ENCODE peak calls at places on chromosomes 6 and 20, in six cellular contexts. L, O, I, R, M and Q are unnamed samples.

GRCh38 chr6:7758456-7758855 is 32.6 kb downstream of the BMP6 start:
- DNase-seq in L (peak; percentile 90), O (no peak), I (peak; percentile 36), R (peak; percentile 61), M (no peak), Q (no peak)

GRCh38 chr6:11775791-11776409 is 2.7 kb downstream of the ADTRP start:
- DNase-seq in L (no peak), O (no peak), I (no peak), R (no peak), M (no peak), Q (no peak)

GRCh38 chr6:41464481-41464880 is 81.7 kb upstream of the FOXP4 start:
- DNase-seq in L (peak; percentile 54), O (no peak), I (no peak), R (no peak), M (no peak), Q (no peak)

GRCh38 chr6:69835414-69836179 is 30.8 kb upstream of the COL19A1 start:
- DNase-seq in L (peak; percentile 91), O (peak; percentile 57), I (no peak), R (no peak), M (peak; percentile 28), Q (peak; percentile 24)

GRCh38 chr6:116370717-116371383 is at the start of gene DSE:
- DNase-seq in L (peak; percentile 86), O (peak; percentile 55), I (peak; percentile 87), R (peak; percentile 91), M (peak; percentile 65), Q (peak; percentile 65)

GRCh38 chr20:55004044-55004443 is 528.7 kb downstream of the DOK5 start:
- DNase-seq in L (no peak), O (no peak), I (no peak), R (no peak), M (no peak), Q (no peak)

GRCh38 chr20:13995841-13996240 is 525 bp downstream of the MACROD2 start:
- DNase-seq in L (no peak), O (peak; percentile 51), I (peak; percentile 40), R (peak; percentile 64), M (peak; percentile 43), Q (peak; percentile 3)

GRCh38 chr20:64063389-64064144 is 569 bp downstream of the TCEA2 start:
- DNase-seq in L (no peak), O (no peak), I (no peak), R (no peak), M (no peak), Q (peak; percentile 63)

GRCh38 chr6:36717871-36718540 is 20.4 kb downstream of the RAB44 start:
- DNase-seq in L (no peak), O (no peak), I (no peak), R (peak; percentile 35), M (no peak), Q (no peak)

GRCh38 chr20:44748005-44748370 is 2.3 kb downstream of the KCNK15 start:
- DNase-seq in L (peak; percentile 22), O (no peak), I (no peak), R (peak; percentile 19), M (no peak), Q (no peak)
- TF ChIP-seq CTCF in L (no peak), O (no peak), I (no peak), R (no peak), M (no peak), Q (no peak)

GRCh38 chr6:121356575-121356974 is 22.3 kb upstream of the TBC1D32 start:
- DNase-seq in L (no peak), O (no peak), I (no peak), R (no peak), M (no peak), Q (no peak)
- TF ChIP-seq CTCF in L (peak; percentile 5), O (no peak), I (no peak), R (no peak), M (peak; percentile 34), Q (no peak)

DNA sequence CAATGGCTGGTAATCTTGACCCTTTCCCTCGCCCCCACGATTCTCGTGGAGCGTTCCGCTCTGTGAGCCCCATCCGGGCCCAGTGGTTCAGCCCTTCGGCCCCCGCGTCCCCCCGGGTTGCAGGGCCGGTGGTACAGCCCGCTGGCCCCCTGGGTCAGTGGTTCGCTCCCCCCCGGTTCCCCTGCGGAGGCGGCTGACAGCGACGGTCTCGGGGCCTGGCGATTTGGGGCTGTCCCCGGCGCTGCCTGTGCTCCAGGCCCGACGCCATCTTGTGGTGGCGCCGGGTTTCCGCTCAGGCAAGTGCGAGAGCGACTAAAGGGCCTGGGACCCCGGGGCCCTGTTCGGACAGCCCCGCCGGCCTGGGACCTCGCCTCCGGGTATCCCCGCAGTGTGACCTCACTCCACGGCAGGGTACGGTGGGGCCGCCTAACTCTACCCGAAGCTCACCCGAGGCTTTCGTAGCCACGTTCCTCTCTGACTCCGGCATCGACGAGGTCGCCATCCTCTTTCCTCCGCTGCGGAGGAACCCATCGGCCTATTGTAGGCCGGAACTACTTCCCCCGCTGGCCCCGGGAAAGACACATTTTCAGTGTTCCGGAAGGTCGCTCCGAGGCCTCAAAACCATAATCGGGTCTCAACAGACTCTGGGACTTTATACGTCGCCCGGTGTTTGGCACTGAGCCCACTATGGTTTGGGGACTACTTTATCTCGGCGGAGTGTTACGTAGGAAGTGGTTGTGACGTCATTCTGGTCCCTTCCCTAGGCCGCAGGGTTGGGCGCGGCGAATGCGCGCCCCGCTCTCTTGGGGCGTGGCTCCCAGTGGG is at the start of gene ZNF335:
- DNase-seq in L (peak; percentile 99), O (peak; percentile 98), I (peak; percentile 97), R (peak; percentile 99), M (peak; percentile 94), Q (peak; percentile 95)
- TF ChIP-seq CTCF in L (peak; percentile 19), O (no peak), I (peak; percentile 44), R (peak; percentile 49), M (peak; percentile 61), Q (no peak)

GRCh38 chr20:18030020-18030419 is 27.7 kb downstream of the OVOL2 start:
- DNase-seq in L (no peak), O (no peak), I (no peak), R (no peak), M (no peak), Q (no peak)

GRCh38 chr20:18031888-18032509 is 25.7 kb downstream of the OVOL2 start:
- DNase-seq in L (no peak), O (no peak), I (no peak), R (no peak), M (no peak), Q (no peak)

GRCh38 chr20:18034039-18034438 is 23.7 kb downstream of the OVOL2 start:
- DNase-seq in L (no peak), O (no peak), I (no peak), R (no peak), M (no peak), Q (no peak)

GRCh38 chr20:18031050-18031449 is 26.7 kb downstream of the OVOL2 start:
- DNase-seq in L (no peak), O (no peak), I (no peak), R (no peak), M (no peak), Q (no peak)

GRCh38 chr20:18032977-18033892 is 24.5 kb downstream of the OVOL2 start:
- DNase-seq in L (no peak), O (no peak), I (no peak), R (no peak), M (no peak), Q (no peak)
- TF ChIP-seq CTCF in L (no peak), O (no peak), I (no peak), R (no peak), M (peak; percentile 35), Q (no peak)

GRCh38 chr6:106300020-106300772 is 25.4 kb downstream of the ATG5 start:
- DNase-seq in L (no peak), O (no peak), I (no peak), R (no peak), M (no peak), Q (no peak)

DNA sequence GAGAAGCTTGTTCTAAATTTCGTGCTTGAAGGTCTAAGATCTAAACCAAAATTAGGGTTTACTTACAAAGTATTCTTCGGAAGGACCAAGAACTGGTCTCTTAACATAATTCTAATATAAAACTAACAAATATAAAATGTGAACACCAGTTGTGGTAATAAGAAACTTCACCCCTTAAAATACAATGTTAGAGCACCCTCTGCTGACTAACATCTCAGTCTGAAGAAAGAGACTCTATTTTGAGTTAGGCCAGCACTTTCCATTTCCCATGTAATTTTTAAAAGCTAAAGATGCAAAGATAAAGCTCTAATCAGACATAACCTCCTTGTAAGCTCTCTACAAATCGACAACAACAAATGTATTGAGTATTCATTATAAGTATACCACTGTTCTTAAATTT is 24.6 kb downstream of the ATG5 start:
- DNase-seq in L (peak; percentile 74), O (peak; percentile 50), I (no peak), R (no peak), M (no peak), Q (no peak)
- TF ChIP-seq CTCF in L (peak; percentile 46), O (peak; percentile 56), I (peak; percentile 50), R (peak; percentile 56), M (peak; percentile 20), Q (peak; percentile 54)

DNA sequence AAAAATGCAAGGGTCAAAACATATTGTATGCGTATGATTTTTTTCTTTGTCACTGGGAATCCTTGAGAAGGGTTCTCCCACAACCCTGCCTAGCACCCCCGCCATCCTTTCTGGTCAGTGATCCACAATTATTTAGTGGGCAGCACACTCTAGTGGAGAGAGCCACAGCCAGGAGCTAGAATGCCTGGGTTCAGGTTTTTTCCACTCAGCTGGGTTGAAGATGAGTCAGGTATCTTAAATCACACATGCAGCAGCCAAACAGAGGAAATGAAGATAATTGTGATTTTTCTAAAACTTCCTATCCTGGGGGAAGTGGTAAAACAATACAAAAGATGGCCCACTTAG is 243.1 kb downstream of the PKHD1 start:
- DNase-seq in L (no peak), O (no peak), I (no peak), R (no peak), M (peak; percentile 33), Q (no peak)
- TF ChIP-seq CTCF in L (no peak), O (no peak), I (no peak), R (no peak), M (no peak), Q (no peak)

DNA sequence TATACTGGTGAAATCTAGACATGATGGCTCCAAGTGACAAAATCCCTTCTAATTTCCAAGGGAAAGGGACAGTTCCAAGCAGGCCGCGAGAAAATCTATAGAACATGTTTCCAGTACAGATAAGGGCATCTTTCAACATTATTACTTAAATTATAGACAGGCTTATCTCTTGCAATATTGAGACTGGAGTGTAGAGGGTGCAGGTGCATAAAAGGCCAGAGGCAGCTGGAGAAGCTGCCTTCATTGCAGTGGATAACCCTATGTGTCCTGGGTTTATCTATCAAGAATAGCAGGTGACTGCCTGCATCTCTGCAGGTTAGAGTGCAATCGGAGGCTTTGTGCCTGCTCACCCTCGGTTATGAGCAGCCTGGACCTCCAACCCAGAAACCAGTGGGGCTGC is 28.7 kb upstream of the ECI2 start:
- DNase-seq in L (no peak), O (no peak), I (no peak), R (no peak), M (no peak), Q (no peak)
- TF ChIP-seq CTCF in L (no peak), O (no peak), I (no peak), R (no peak), M (no peak), Q (no peak)

GRCh38 chr20:50838707-50839385 is 44.0 kb downstream of the BCAS4 start:
- DNase-seq in L (no peak), O (no peak), I (no peak), R (no peak), M (no peak), Q (no peak)
- TF ChIP-seq CTCF in L (no peak), O (no peak), I (no peak), R (no peak), M (no peak), Q (no peak)